ENCODE peak calls at places on chromosome 17, in five cellular contexts. S, Y, D, G and Q are unnamed samples.

GRCh38 chr17:59105852-59106462 is 723 bp downstream of the TRIM37 start:
- DNase-seq in Y (peak), G (peak), D (peak), S (no peak), Q (no peak)

GRCh38 chr17:78252111-78252634 is 20.7 kb downstream of the TMEM235 start:
- DNase-seq in D (no peak), S (no peak), G (no peak), Y (no peak), Q (no peak)

GRCh38 chr17:6120351-6120750 is 50.2 kb downstream of the WSCD1 start:
- DNase-seq in D (no peak), G (no peak), S (no peak), Y (no peak), Q (no peak)

GRCh38 chr17:50055426-50056216 is at the start of gene ITGA3:
- DNase-seq in D (peak), Y (peak), S (peak), G (peak), Q (peak)

GRCh38 chr17:66850692-66851091 is 15.8 kb downstream of the CACNG5 start:
- DNase-seq in G (no peak), D (no peak), S (no peak), Y (no peak), Q (no peak)

GRCh38 chr17:10606110-10606509 is 51.0 kb downstream of the MYH3 start:
- DNase-seq in D (no peak), S (no peak), Y (no peak), G (no peak), Q (no peak)

GRCh38 chr17:81030726-81031570 is 4.0 kb upstream of the BAIAP2 start:
- DNase-seq in S (no peak), D (no peak), Y (no peak), G (no peak), Q (no peak)

GRCh38 chr17:17669851-17670232 is 11.4 kb upstream of the RAI1 start:
- DNase-seq in Y (no peak), D (no peak), G (no peak), S (no peak), Q (no peak)

GRCh38 chr17:47693667-47694017 is 319 bp upstream of the TBKBP1 start:
- DNase-seq in G (peak), S (peak), Y (no peak), D (no peak), Q (no peak)

GRCh38 chr17:38907930-38908675 is 17.3 kb upstream of the LASP1NB start:
- DNase-seq in D (no peak), G (no peak), S (no peak), Y (no peak), Q (no peak)

GRCh38 chr17:82281502-82282238 is 8.2 kb upstream of the CSNK1D start:
- DNase-seq in G (no peak), S (no peak), D (peak), Y (no peak), Q (no peak)

GRCh38 chr17:74043976-74044375 is 159.5 kb upstream of the RPL38 start:
- DNase-seq in Y (no peak), D (no peak), S (no peak), G (no peak), Q (no peak)

GRCh38 chr17:73827627-73828241 is 183.5 kb upstream of the SDK2 start:
- DNase-seq in G (no peak), Y (no peak), S (no peak), D (no peak), Q (no peak)

GRCh38 chr17:5443728-5444127 is 4.8 kb upstream of the C1QBP start:
- DNase-seq in Y (no peak), D (no peak), G (no peak), S (no peak), Q (no peak)

GRCh38 chr17:57819273-57819672 is 30.6 kb downstream of the MRPS23 start:
- DNase-seq in G (no peak), D (no peak), S (no peak), Y (no peak), Q (no peak)

GRCh38 chr17:41987642-41988041 is 21.0 kb downstream of the CNP start:
- DNase-seq in D (no peak), G (no peak), S (no peak), Y (no peak), Q (no peak)

GRCh38 chr17:40317880-40318834 is 9.2 kb downstream of the RARA start:
- DNase-seq in D (peak), S (peak), Y (peak), G (peak), Q (peak)

GRCh38 chr17:10616502-10617119 is 40.5 kb downstream of the MYH3 start:
- DNase-seq in D (peak), Y (peak), S (peak), G (peak), Q (peak)

GRCh38 chr17:75738218-75738802 is 17.1 kb downstream of the ITGB4 start:
- DNase-seq in Y (no peak), G (peak), D (peak), S (no peak), Q (no peak)

GRCh38 chr17:12055889-12056288 is 35.2 kb downstream of the MAP2K4 start:
- DNase-seq in G (no peak), D (no peak), Y (no peak), S (no peak), Q (no peak)

GRCh38 chr17:48825446-48826381 is 5.1 kb upstream of the CALCOCO2 start:
- DNase-seq in S (no peak), G (no peak), Y (peak), D (peak), Q (no peak)

GRCh38 chr17:19650826-19651225 is 2.3 kb downstream of the ALDH3A2 start:
- DNase-seq in S (no peak), Y (peak), G (no peak), D (peak), Q (no peak)

GRCh38 chr17:19409066-19409465 is 2.0 kb upstream of the RNF112 start:
- DNase-seq in S (no peak), G (no peak), D (no peak), Y (no peak), Q (no peak)

GRCh38 chr17:64505320-64506200 is 529 bp downstream of the DDX5 start:
- DNase-seq in S (peak), D (peak), G (peak), Y (peak), Q (peak)

GRCh38 chr17:1931759-1932579 is 93.2 kb downstream of the RTN4RL1 start:
- DNase-seq in D (peak), G (peak), S (no peak), Y (no peak), Q (no peak)

GRCh38 chr17:46782250-46782953 is 36.1 kb downstream of the WNT3 start:
- DNase-seq in Y (peak), S (no peak), D (no peak), G (no peak), Q (peak)

GRCh38 chr17:79843475-79843916 is 4.3 kb upstream of the CBX4 start:
- DNase-seq in G (no peak), Y (no peak), D (no peak), S (no peak), Q (no peak)

GRCh38 chr17:4786516-4786915 is 352 bp upstream of the VMO1 start:
- DNase-seq in Y (no peak), S (no peak), G (no peak), D (no peak), Q (peak)

GRCh38 chr17:64441772-64442549 is 7.0 kb upstream of the MILR1 start:
- DNase-seq in G (no peak), S (no peak), Y (no peak), D (peak), Q (no peak)